ENCODE peak calls at places on chromosome 20, in four cellular contexts. One of them, this sample, is unnamed.

GRCh38 chr20:25984933-25985332 is 288.3 kb upstream of the ZNF337 start:
- DNase-seq in BE2C: peak; percentile 79
- DNase-seq in ascending aorta: no peak
- DNase-seq in A549: no peak
- DNase-seq in this sample: no peak

GRCh38 chr20:53622247-53623114 is 28.8 kb upstream of the ZNF217 start:
- DNase-seq in BE2C: no peak
- DNase-seq in ascending aorta: no peak
- DNase-seq in A549: no peak
- DNase-seq in this sample: no peak

GRCh38 chr20:35048739-35049138 is 43.9 kb downstream of the TRPC4AP start:
- DNase-seq in BE2C: no peak
- DNase-seq in ascending aorta: no peak
- DNase-seq in A549: no peak
- DNase-seq in this sample: no peak

GRCh38 chr20:9348316-9348715 is 166.1 kb upstream of the LAMP5 start:
- DNase-seq in BE2C: no peak
- DNase-seq in ascending aorta: no peak
- DNase-seq in A549: no peak
- DNase-seq in this sample: no peak

GRCh38 chr20:51573576-51574243 is 31.2 kb upstream of the NFATC2 start:
- DNase-seq in BE2C: no peak
- DNase-seq in ascending aorta: no peak
- DNase-seq in A549: no peak
- DNase-seq in this sample: no peak

GRCh38 chr20:371755-372542 is 8.6 kb upstream of the TRIB3 start:
- DNase-seq in BE2C: no peak
- DNase-seq in ascending aorta: no peak
- DNase-seq in A549: peak; percentile 84
- DNase-seq in this sample: no peak

GRCh38 chr20:22456109-22456508 is 128.3 kb downstream of the FOXA2 start:
- DNase-seq in BE2C: no peak
- DNase-seq in ascending aorta: no peak
- DNase-seq in A549: no peak
- DNase-seq in this sample: no peak

GRCh38 chr20:36499723-36500501 is 41.4 kb upstream of the MYL9 start:
- DNase-seq in BE2C: no peak
- DNase-seq in ascending aorta: no peak
- DNase-seq in A549: no peak
- DNase-seq in this sample: no peak

GRCh38 chr20:19923762-19924161 is 93.4 kb upstream of the NAA20 start:
- DNase-seq in BE2C: no peak
- DNase-seq in ascending aorta: no peak
- DNase-seq in A549: no peak
- DNase-seq in this sample: no peak

GRCh38 chr20:54532573-54532972 is 57.2 kb downstream of the DOK5 start:
- DNase-seq in BE2C: no peak
- DNase-seq in ascending aorta: no peak
- DNase-seq in A549: no peak
- DNase-seq in this sample: no peak

GRCh38 chr20:54067606-54068174 is 2.7 kb downstream of the BCAS1 start:
- DNase-seq in BE2C: peak; percentile 51
- DNase-seq in ascending aorta: no peak
- DNase-seq in A549: peak; percentile 95
- DNase-seq in this sample: no peak

GRCh38 chr20:51831891-51832675 is 29.8 kb upstream of the SALL4 start:
- DNase-seq in BE2C: no peak
- DNase-seq in ascending aorta: no peak
- DNase-seq in A549: no peak
- DNase-seq in this sample: no peak

GRCh38 chr20:42024653-42025052 is 406.5 kb upstream of the CHD6 start:
- DNase-seq in BE2C: no peak
- DNase-seq in ascending aorta: no peak
- DNase-seq in A549: no peak
- DNase-seq in this sample: peak; percentile 76

GRCh38 chr20:42020316-42020715 is 402.1 kb upstream of the CHD6 start:
- DNase-seq in BE2C: no peak
- DNase-seq in ascending aorta: no peak
- DNase-seq in A549: no peak
- DNase-seq in this sample: no peak

DNA sequence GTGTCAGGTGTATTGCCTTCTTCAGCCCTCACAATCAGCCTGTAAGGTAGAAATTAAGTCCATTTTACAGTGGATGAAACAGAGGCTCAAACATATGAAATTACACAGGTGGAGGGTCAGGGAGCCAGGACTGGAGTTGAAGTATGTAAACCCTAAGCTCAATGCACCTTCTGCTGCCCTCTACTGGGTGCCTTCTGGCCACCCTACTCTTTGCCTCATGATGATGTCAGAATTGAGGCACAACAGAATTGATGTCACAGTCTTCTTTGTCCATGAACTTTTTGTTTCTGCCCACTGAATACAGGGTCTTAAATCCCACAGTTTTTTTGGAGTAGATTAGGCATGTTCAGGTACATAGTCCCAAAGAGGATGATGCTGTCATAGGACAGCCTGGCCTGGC is 400.8 kb upstream of the CHD6 start:
- DNase-seq in BE2C: peak; percentile 36
- DNase-seq in ascending aorta: no peak
- DNase-seq in A549: no peak
- DNase-seq in this sample: no peak
- TF ChIP-seq CTCF in BE2C: peak; percentile 54
- TF ChIP-seq CTCF in ascending aorta: no peak
- TF ChIP-seq CTCF in A549: no peak
- TF ChIP-seq CTCF in this sample: no peak

DNA sequence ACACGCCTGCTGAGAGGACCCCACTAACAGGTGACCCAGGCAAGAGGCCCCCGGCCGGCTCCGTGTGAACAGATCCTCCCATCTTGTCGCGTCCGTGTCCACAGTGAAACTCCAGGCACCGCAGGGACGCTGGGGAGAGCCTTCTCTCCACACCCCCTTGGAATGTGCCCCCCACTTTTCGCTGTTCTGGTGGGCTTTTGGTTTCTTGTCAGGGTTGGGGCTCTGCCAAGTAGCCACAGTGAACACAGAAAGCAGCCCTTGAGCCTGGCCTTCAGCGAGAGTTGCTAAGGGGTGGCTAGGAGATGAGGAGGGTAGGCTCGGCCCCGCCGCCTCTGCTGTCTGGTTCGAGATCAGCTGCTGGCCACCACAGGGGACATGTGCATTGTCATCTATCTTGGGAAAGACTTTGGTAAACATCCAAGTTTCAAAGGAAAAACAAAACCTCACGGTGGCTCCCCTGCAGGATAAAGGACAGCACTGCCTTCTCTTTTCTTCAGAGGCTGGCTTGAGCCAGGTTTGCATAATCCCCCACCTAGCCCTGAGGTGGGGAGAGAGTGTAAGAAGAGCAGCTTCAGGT is 22.7 kb downstream of the SYNDIG1 start:
- DNase-seq in BE2C: no peak
- DNase-seq in ascending aorta: no peak
- DNase-seq in A549: peak; percentile 18
- DNase-seq in this sample: no peak
- TF ChIP-seq CTCF in BE2C: no peak
- TF ChIP-seq CTCF in ascending aorta: no peak
- TF ChIP-seq CTCF in A549: no peak
- TF ChIP-seq CTCF in this sample: no peak

GRCh38 chr20:48921883-48922867 is 664 bp downstream of the ARFGEF2 start:
- DNase-seq in BE2C: no peak
- DNase-seq in ascending aorta: no peak
- DNase-seq in A549: peak; percentile 52
- DNase-seq in this sample: no peak
- TF ChIP-seq CTCF in BE2C: no peak
- TF ChIP-seq CTCF in ascending aorta: no peak
- TF ChIP-seq CTCF in A549: no peak
- TF ChIP-seq CTCF in this sample: no peak

DNA sequence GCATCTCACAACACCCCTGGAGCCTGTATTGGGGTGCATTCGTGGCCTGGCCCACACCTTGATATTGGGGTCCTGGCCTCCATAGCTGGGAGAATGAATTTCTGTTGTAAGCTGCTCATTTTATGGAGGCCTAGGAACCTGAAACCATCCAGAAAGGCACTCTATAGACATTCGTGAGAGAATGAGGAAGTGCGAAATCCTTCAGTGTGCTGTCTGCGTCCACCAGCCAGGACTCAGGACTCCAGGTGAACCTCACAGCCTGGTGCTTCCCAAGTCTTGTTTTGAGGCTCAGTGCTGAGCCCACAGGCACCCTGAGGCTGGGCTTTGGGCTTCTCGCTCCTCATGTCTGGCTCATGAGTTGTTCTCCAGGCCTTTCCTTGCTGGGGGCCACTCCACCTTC is 11.9 kb upstream of the RBBP8NL start:
- DNase-seq in BE2C: no peak
- DNase-seq in ascending aorta: no peak
- DNase-seq in A549: no peak
- DNase-seq in this sample: no peak
- TF ChIP-seq CTCF in BE2C: no peak
- TF ChIP-seq CTCF in ascending aorta: no peak
- TF ChIP-seq CTCF in A549: no peak
- TF ChIP-seq CTCF in this sample: no peak

DNA sequence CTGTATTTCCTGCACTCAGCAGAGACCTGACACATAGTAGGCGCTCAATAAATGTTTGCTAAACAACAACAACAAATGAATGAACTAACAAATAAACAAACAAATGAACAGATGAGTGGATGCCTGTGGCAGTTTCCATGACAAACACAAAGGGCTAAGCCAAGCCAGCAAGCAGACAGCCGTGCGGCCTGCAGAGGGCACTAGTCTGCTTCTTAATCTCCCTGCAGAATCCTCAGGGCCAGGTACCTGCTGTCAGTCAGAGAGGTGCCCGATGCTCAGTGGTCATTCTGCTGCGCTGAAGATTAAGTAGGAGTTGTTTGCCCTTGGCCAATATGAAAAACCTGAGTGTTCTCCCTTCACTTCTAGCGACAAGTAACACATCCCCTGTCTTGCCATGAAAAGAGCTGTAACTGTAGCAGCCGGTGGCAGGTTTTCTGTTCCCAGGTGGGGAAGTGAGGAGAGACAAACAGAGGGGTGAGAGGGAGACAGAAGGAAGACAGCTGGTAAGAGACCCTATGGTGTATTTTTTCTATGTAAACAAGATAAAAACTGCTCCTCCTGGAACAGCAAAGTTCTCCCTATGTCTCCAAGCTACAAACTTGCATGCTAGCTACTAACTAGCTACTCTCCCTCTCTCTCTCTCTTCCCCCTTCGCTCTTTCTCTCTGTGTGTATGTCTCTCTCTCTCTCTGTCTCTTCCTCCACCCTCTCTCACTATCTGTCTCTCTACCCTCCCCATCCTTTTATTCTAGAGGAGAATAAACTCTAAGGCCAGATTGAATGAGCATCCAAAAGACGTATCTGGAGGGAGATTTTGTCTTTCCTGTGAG is at the start of gene MC3R:
- DNase-seq in BE2C: peak; percentile 56
- DNase-seq in ascending aorta: no peak
- DNase-seq in A549: peak; percentile 26
- DNase-seq in this sample: peak; percentile 30
- TF ChIP-seq CTCF in BE2C: peak; percentile 88
- TF ChIP-seq CTCF in ascending aorta: peak; percentile 22
- TF ChIP-seq CTCF in A549: peak; percentile 62
- TF ChIP-seq CTCF in this sample: peak; percentile 46

This sample was measured in nephron progenitor cell.